ENCODE peak calls at places on chromosomes 6 and 20, in four cellular contexts. One of them, this sample, is unnamed.

GRCh38 chr6:3359091-3359752 is 97.6 kb downstream of the SLC22A23 start:
- DNase-seq in tibial nerve: no peak
- DNase-seq in suprapubic skin: peak
- DNase-seq in transverse colon: no peak
- DNase-seq in this sample: no peak

GRCh38 chr6:137717074-137718073 is 149.7 kb upstream of the TNFAIP3 start:
- DNase-seq in tibial nerve: no peak
- DNase-seq in suprapubic skin: no peak
- DNase-seq in transverse colon: no peak
- DNase-seq in this sample: no peak

GRCh38 chr6:154478691-154479090 is 31.8 kb downstream of the CNKSR3 start:
- DNase-seq in tibial nerve: no peak
- DNase-seq in suprapubic skin: no peak
- DNase-seq in transverse colon: no peak
- DNase-seq in this sample: no peak

GRCh38 chr20:58852559-58853271 is at the start of gene GNAS:
- DNase-seq in tibial nerve: no peak
- DNase-seq in suprapubic skin: no peak
- DNase-seq in transverse colon: peak
- DNase-seq in this sample: no peak

GRCh38 chr6:62479722-62480121 is 193.7 kb upstream of the KHDRBS2 start:
- DNase-seq in tibial nerve: no peak
- DNase-seq in suprapubic skin: no peak
- DNase-seq in transverse colon: no peak
- DNase-seq in this sample: no peak

GRCh38 chr20:51864967-51865366 is 62.6 kb upstream of the SALL4 start:
- DNase-seq in tibial nerve: no peak
- DNase-seq in suprapubic skin: no peak
- DNase-seq in transverse colon: no peak
- DNase-seq in this sample: no peak

GRCh38 chr6:105215506-105215905 is 35.7 kb upstream of the POPDC3 start:
- DNase-seq in tibial nerve: no peak
- DNase-seq in suprapubic skin: no peak
- DNase-seq in transverse colon: no peak
- DNase-seq in this sample: no peak

GRCh38 chr6:52877168-52877567 is 32.3 kb downstream of the GSTA3 start:
- DNase-seq in tibial nerve: no peak
- DNase-seq in suprapubic skin: no peak
- DNase-seq in transverse colon: no peak
- DNase-seq in this sample: peak

GRCh38 chr6:142702501-142703460 is 242.2 kb downstream of the HIVEP2 start:
- DNase-seq in tibial nerve: no peak
- DNase-seq in suprapubic skin: no peak
- DNase-seq in transverse colon: peak
- DNase-seq in this sample: no peak

GRCh38 chr6:2909718-2910117 is 6.6 kb upstream of the SERPINB9 start:
- DNase-seq in tibial nerve: no peak
- DNase-seq in suprapubic skin: no peak
- DNase-seq in transverse colon: no peak
- DNase-seq in this sample: no peak

GRCh38 chr6:156778615-156779205 is 1.5 kb downstream of the ARID1B start:
- DNase-seq in tibial nerve: peak
- DNase-seq in suprapubic skin: peak
- DNase-seq in transverse colon: peak
- DNase-seq in this sample: no peak

GRCh38 chr20:22348010-22348409 is 236.4 kb downstream of the FOXA2 start:
- DNase-seq in tibial nerve: no peak
- DNase-seq in suprapubic skin: no peak
- DNase-seq in transverse colon: no peak
- DNase-seq in this sample: no peak

GRCh38 chr6:5517781-5518180 is 256.5 kb downstream of the FARS2 start:
- DNase-seq in tibial nerve: no peak
- DNase-seq in suprapubic skin: no peak
- DNase-seq in transverse colon: no peak
- DNase-seq in this sample: no peak

GRCh38 chr6:40719671-40720374 is 132.7 kb upstream of the LRFN2 start:
- DNase-seq in tibial nerve: no peak
- DNase-seq in suprapubic skin: no peak
- DNase-seq in transverse colon: no peak
- DNase-seq in this sample: peak

GRCh38 chr6:21022343-21023107 is 488.3 kb downstream of the CDKAL1 start:
- DNase-seq in tibial nerve: no peak
- DNase-seq in suprapubic skin: no peak
- DNase-seq in transverse colon: no peak
- DNase-seq in this sample: peak

GRCh38 chr20:41076776-41077175 is 48.2 kb downstream of the TOP1 start:
- DNase-seq in tibial nerve: no peak
- DNase-seq in suprapubic skin: no peak
- DNase-seq in transverse colon: no peak
- DNase-seq in this sample: no peak

GRCh38 chr20:41078329-41078728 is 49.7 kb downstream of the TOP1 start:
- DNase-seq in tibial nerve: no peak
- DNase-seq in suprapubic skin: no peak
- DNase-seq in transverse colon: no peak
- DNase-seq in this sample: no peak

GRCh38 chr20:41072099-41072798 is 43.6 kb downstream of the TOP1 start:
- DNase-seq in tibial nerve: no peak
- DNase-seq in suprapubic skin: no peak
- DNase-seq in transverse colon: no peak
- DNase-seq in this sample: no peak

GRCh38 chr20:41074441-41074840 is 45.8 kb downstream of the TOP1 start:
- DNase-seq in tibial nerve: no peak
- DNase-seq in suprapubic skin: no peak
- DNase-seq in transverse colon: no peak
- DNase-seq in this sample: no peak

GRCh38 chr20:41072919-41073318 is 44.3 kb downstream of the TOP1 start:
- DNase-seq in tibial nerve: no peak
- DNase-seq in suprapubic skin: no peak
- DNase-seq in transverse colon: no peak
- DNase-seq in this sample: no peak
- TF ChIP-seq POLR2A in tibial nerve: no peak
- TF ChIP-seq POLR2A in suprapubic skin: no peak
- TF ChIP-seq POLR2A in transverse colon: no peak
- TF ChIP-seq POLR2A in this sample: no peak

GRCh38 chr6:108263371-108263770 is 2.5 kb upstream of the SNX3 start:
- DNase-seq in tibial nerve: no peak
- DNase-seq in suprapubic skin: no peak
- DNase-seq in transverse colon: no peak
- DNase-seq in this sample: no peak

GRCh38 chr6:108254436-108255410 is 6.1 kb downstream of the SNX3 start:
- DNase-seq in tibial nerve: no peak
- DNase-seq in suprapubic skin: no peak
- DNase-seq in transverse colon: no peak
- DNase-seq in this sample: no peak

GRCh38 chr6:108260809-108261569 is at the start of gene SNX3:
- DNase-seq in tibial nerve: peak
- DNase-seq in suprapubic skin: peak
- DNase-seq in transverse colon: peak
- DNase-seq in this sample: peak

DNA sequence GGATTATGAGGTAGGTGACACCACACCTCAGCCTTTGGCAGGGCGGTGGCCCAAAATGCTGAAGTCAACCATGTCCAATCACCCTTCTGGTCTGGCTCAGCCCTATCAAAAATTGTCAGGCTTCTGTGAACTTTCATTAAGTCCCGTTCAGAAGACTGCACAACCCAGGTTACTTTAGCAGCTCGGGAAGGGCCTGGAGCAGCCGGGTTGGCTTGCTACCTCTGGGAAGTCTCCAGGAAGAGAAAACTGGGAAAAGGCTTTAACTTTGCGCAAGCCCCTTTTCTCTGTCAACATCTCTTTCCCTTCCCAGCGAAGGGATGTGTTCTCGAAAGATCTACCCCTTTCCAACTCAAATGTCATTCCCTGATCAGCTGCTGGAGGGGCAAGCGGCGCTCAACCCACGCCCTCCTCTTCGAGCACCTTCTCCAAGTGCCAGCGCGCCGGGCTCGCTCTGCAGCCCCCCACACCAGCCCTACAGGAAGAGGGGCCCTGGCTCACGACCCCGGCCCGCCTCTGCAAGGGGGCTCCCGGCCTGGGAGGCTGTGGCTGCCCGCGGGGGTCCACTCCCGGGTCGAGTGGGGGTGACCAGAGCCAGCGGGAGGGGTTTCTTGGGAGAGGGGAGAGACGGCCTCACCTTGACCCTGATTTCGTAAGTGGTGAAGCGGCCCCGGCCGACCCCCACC is 573 bp downstream of the SNX3 start:
- DNase-seq in tibial nerve: no peak
- DNase-seq in suprapubic skin: peak
- DNase-seq in transverse colon: peak
- DNase-seq in this sample: no peak
- TF ChIP-seq POLR2A in tibial nerve: peak
- TF ChIP-seq POLR2A in suprapubic skin: no peak
- TF ChIP-seq POLR2A in transverse colon: no peak
- TF ChIP-seq POLR2A in this sample: no peak

GRCh38 chr20:12970372-12970821 is 38.4 kb upstream of the SPTLC3 start:
- DNase-seq in tibial nerve: no peak
- DNase-seq in suprapubic skin: no peak
- DNase-seq in transverse colon: peak
- DNase-seq in this sample: no peak
- TF ChIP-seq POLR2A in tibial nerve: no peak
- TF ChIP-seq POLR2A in suprapubic skin: no peak
- TF ChIP-seq POLR2A in transverse colon: no peak
- TF ChIP-seq POLR2A in this sample: no peak

GRCh38 chr6:163415176-163415619 is 680 bp downstream of the QKI start:
- DNase-seq in tibial nerve: no peak
- DNase-seq in suprapubic skin: peak
- DNase-seq in transverse colon: no peak
- DNase-seq in this sample: no peak

GRCh38 chr6:163415620-163416379 is 1.3 kb downstream of the QKI start:
- DNase-seq in tibial nerve: no peak
- DNase-seq in suprapubic skin: peak
- DNase-seq in transverse colon: peak
- DNase-seq in this sample: no peak

GRCh38 chr6:163417595-163417994 is 3.1 kb downstream of the QKI start:
- DNase-seq in tibial nerve: no peak
- DNase-seq in suprapubic skin: no peak
- DNase-seq in transverse colon: no peak
- DNase-seq in this sample: no peak

GRCh38 chr6:163416640-163417253 is 2.2 kb downstream of the QKI start:
- DNase-seq in tibial nerve: no peak
- DNase-seq in suprapubic skin: no peak
- DNase-seq in transverse colon: peak
- DNase-seq in this sample: no peak

DNA sequence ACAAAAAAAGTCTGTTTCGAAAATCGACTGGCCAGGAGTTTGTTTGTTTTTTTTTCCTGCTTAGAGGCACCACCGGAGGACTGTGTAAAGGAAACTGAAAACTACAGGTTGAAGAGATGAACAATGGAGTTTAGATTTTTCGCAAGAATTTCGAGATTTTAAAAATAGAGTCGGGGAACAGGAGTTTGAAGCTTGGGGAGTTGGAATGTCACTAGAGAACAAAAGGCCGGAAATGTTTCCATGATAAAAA is 1.8 kb downstream of the QKI start:
- DNase-seq in tibial nerve: no peak
- DNase-seq in suprapubic skin: no peak
- DNase-seq in transverse colon: no peak
- DNase-seq in this sample: no peak
- TF ChIP-seq POLR2A in tibial nerve: no peak
- TF ChIP-seq POLR2A in suprapubic skin: no peak
- TF ChIP-seq POLR2A in transverse colon: no peak
- TF ChIP-seq POLR2A in this sample: no peak

GRCh38 chr6:158070513-158070912 is 88.8 kb downstream of the SYNJ2 start:
- DNase-seq in tibial nerve: no peak
- DNase-seq in suprapubic skin: no peak
- DNase-seq in transverse colon: no peak
- DNase-seq in this sample: no peak

GRCh38 chr6:158067436-158068015 is 85.9 kb downstream of the SYNJ2 start:
- DNase-seq in tibial nerve: no peak
- DNase-seq in suprapubic skin: no peak
- DNase-seq in transverse colon: no peak
- DNase-seq in this sample: no peak

GRCh38 chr6:158069800-158070195 is 88.1 kb downstream of the SYNJ2 start:
- DNase-seq in tibial nerve: no peak
- DNase-seq in suprapubic skin: no peak
- DNase-seq in transverse colon: no peak
- DNase-seq in this sample: no peak

GRCh38 chr6:158068156-158068892 is 86.7 kb downstream of the SYNJ2 start:
- DNase-seq in tibial nerve: no peak
- DNase-seq in suprapubic skin: no peak
- DNase-seq in transverse colon: no peak
- DNase-seq in this sample: no peak

DNA sequence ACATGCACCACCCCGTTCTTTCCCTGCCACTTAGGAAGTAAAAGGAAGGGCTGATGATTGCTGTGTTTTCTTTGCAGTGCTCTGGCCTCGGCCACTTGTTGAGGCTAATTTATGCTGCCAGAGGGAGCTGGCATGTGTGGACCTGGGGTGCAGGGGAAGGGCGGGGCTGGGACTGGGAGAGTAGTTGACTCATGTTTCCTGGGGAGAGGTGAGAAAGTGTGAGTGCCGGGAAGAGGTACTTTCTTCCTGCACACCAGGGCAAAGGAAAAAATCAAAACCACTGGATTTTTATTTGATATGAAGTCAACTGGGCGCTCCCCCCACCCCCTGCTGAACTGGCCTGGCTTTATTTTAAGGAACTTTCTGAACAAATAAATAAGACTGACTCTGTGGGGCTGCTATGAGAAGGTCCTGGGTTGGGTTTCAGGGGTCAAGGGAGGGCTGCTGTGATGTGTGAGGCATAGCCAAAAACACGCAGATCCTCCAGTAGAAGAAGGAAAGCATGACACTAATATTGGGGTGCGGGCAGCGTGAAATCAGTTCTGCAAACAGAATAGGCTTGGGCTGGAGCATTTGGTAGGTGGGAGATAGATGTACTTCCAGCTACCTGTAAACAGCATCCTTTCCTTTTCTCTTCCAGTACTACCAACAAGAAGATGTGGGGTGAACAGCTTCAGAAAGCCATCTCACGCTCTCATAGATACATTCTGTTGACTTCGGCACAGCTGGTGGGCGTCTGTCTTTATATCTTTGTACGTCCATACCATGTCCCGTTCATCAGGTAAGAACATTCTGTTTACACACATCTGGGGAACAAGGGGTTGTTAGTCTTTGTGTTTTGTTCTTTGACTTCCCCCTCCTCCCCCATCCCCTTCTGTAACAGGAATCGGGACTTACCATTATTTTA is 87.5 kb downstream of the SYNJ2 start:
- DNase-seq in tibial nerve: no peak
- DNase-seq in suprapubic skin: peak
- DNase-seq in transverse colon: peak
- DNase-seq in this sample: peak
- TF ChIP-seq POLR2A in tibial nerve: no peak
- TF ChIP-seq POLR2A in suprapubic skin: no peak
- TF ChIP-seq POLR2A in transverse colon: no peak
- TF ChIP-seq POLR2A in this sample: no peak

GRCh38 chr20:32227316-32227715 is 19.6 kb downstream of the POFUT1 start:
- DNase-seq in tibial nerve: no peak
- DNase-seq in suprapubic skin: no peak
- DNase-seq in transverse colon: peak
- DNase-seq in this sample: no peak

GRCh38 chr20:32227744-32228688 is 20.3 kb downstream of the POFUT1 start:
- DNase-seq in tibial nerve: no peak
- DNase-seq in suprapubic skin: no peak
- DNase-seq in transverse colon: peak
- DNase-seq in this sample: no peak

GRCh38 chr20:32230707-32231106 is 23.0 kb downstream of the POFUT1 start:
- DNase-seq in tibial nerve: no peak
- DNase-seq in suprapubic skin: no peak
- DNase-seq in transverse colon: no peak
- DNase-seq in this sample: no peak

GRCh38 chr20:32231245-32231644 is 23.6 kb downstream of the POFUT1 start:
- DNase-seq in tibial nerve: no peak
- DNase-seq in suprapubic skin: no peak
- DNase-seq in transverse colon: no peak
- DNase-seq in this sample: no peak

GRCh38 chr20:32229351-32229750 is 21.7 kb downstream of the POFUT1 start:
- DNase-seq in tibial nerve: no peak
- DNase-seq in suprapubic skin: no peak
- DNase-seq in transverse colon: no peak
- DNase-seq in this sample: no peak
- TF ChIP-seq POLR2A in tibial nerve: no peak
- TF ChIP-seq POLR2A in suprapubic skin: no peak
- TF ChIP-seq POLR2A in transverse colon: no peak
- TF ChIP-seq POLR2A in this sample: no peak

This sample was measured in H54.